ENCODE peak calls at places on chromosomes 16 and 17, in five cellular contexts. W is HCEC 1CT, K is DMS153, D is body of pancreas, B is amygdala. Q is an unnamed sample.

GRCh38 chr17:22310717-22311686 is 618.7 kb downstream of the KCNJ18 start:
- DNase-seq in W (no peak), D (no peak), B (no peak), K (no peak), Q (no peak)

GRCh38 chr17:40772101-40772500 is at the start of gene KRT26:
- DNase-seq in D (no peak), B (no peak), W (no peak), K (no peak), Q (no peak)

GRCh38 chr17:63700528-63701441 is 860 bp upstream of the LIMD2 start:
- DNase-seq in B (peak), K (peak), W (no peak), D (peak), Q (peak)

GRCh38 chr16:11476676-11477075 is 110.0 kb downstream of the LITAF start:
- DNase-seq in D (no peak), B (no peak), W (no peak), K (no peak), Q (no peak)

GRCh38 chr16:49103298-49103697 is 178.3 kb downstream of the CBLN1 start:
- DNase-seq in D (no peak), W (no peak), K (no peak), B (no peak), Q (no peak)

GRCh38 chr16:48210747-48211146 is 33.4 kb upstream of the LONP2 start:
- DNase-seq in K (no peak), B (no peak), W (no peak), D (peak), Q (no peak)

GRCh38 chr17:83032781-83033180 is 46.6 kb upstream of the METRNL start:
- DNase-seq in D (no peak), B (no peak), K (no peak), W (no peak), Q (no peak)

GRCh38 chr17:82922646-82923045 is 82.8 kb upstream of the ZNF750 start:
- DNase-seq in K (no peak), W (no peak), B (no peak), D (peak), Q (no peak)

GRCh38 chr16:66028505-66029216 is 337.8 kb upstream of the CDH5 start:
- DNase-seq in D (no peak), K (no peak), B (no peak), W (peak), Q (peak)

GRCh38 chr16:82639666-82640336 is 13.0 kb downstream of the CDH13 start:
- DNase-seq in K (peak), W (peak), B (no peak), D (peak), Q (peak)

GRCh38 chr17:55433629-55434422 is 12.2 kb upstream of the MMD start:
- DNase-seq in B (no peak), K (no peak), D (peak), W (peak), Q (peak)

GRCh38 chr16:24036614-24037013 is 200.8 kb downstream of the PRKCB start:
- DNase-seq in B (no peak), D (peak), K (peak), W (peak), Q (peak)

GRCh38 chr17:55444471-55445441 is 23.1 kb upstream of the MMD start:
- DNase-seq in W (peak), D (no peak), B (no peak), K (no peak), Q (peak)

GRCh38 chr17:51850206-51850605 is 308.3 kb downstream of the CA10 start:
- DNase-seq in K (no peak), W (no peak), D (no peak), B (no peak), Q (peak)

GRCh38 chr17:8581002-8581658 is 49.4 kb downstream of the MYH10 start:
- DNase-seq in B (no peak), K (no peak), W (no peak), D (no peak), Q (no peak)

GRCh38 chr16:73268311-73268997 is 220.5 kb upstream of the ZFHX3 start:
- DNase-seq in K (no peak), D (peak), W (no peak), B (no peak), Q (peak)

GRCh38 chr17:58189436-58190146 is 2.9 kb upstream of the EPX start:
- DNase-seq in W (peak), D (peak), B (no peak), K (peak), Q (peak)

GRCh38 chr17:40699359-40699758 is 4.2 kb downstream of the KRT24 start:
- DNase-seq in B (no peak), W (no peak), K (no peak), D (no peak), Q (no peak)

GRCh38 chr16:77660311-77660710 is 62.0 kb upstream of the NUDT7 start:
- DNase-seq in K (peak), D (no peak), B (no peak), W (peak), Q (peak)

GRCh38 chr16:66369055-66369592 is 2.6 kb downstream of the CDH5 start:
- DNase-seq in D (no peak), W (no peak), B (no peak), K (no peak), Q (no peak)

GRCh38 chr17:57281887-57282653 is 25.7 kb downstream of the MSI2 start:
- DNase-seq in K (no peak), W (no peak), D (no peak), B (no peak), Q (no peak)

GRCh38 chr17:47423406-47424295 is 99.9 kb downstream of the EFCAB13 start:
- DNase-seq in W (no peak), B (no peak), D (peak), K (no peak), Q (peak)

GRCh38 chr17:45248132-45248936 is 13.6 kb downstream of the SPATA32 start:
- DNase-seq in B (no peak), W (no peak), D (peak), K (no peak), Q (no peak)

GRCh38 chr17:57121308-57122042 is 36.4 kb downstream of the AKAP1 start:
- DNase-seq in B (no peak), D (peak), K (no peak), W (peak), Q (peak)

GRCh38 chr17:81707725-81708646 is 4.1 kb upstream of the SLC25A10 start:
- DNase-seq in W (no peak), B (no peak), K (no peak), D (no peak), Q (no peak)

GRCh38 chr17:44203731-44204452 is 4.2 kb upstream of the ATXN7L3 start:
- DNase-seq in K (peak), W (peak), D (peak), B (no peak), Q (peak)

GRCh38 chr16:72924487-72924886 is 123.4 kb downstream of the ZFHX3 start:
- DNase-seq in W (no peak), K (no peak), D (no peak), B (no peak), Q (no peak)

GRCh38 chr16:82395212-82395611 is 225.2 kb upstream of the MPHOSPH6 start:
- DNase-seq in B (no peak), D (no peak), W (no peak), K (no peak), Q (no peak)

GRCh38 chr16:64182985-64183384 is 938.9 kb downstream of the CDH11 start:
- DNase-seq in D (no peak), W (no peak), B (no peak), K (no peak), Q (no peak)

GRCh38 chr16:19179890-19180490 is 11.9 kb downstream of the SYT17 start:
- DNase-seq in B (no peak), W (peak), K (no peak), D (peak), Q (peak)

GRCh38 chr17:63480826-63481487 is 4.1 kb downstream of the ACE start:
- DNase-seq in W (no peak), B (no peak), K (peak), D (peak), Q (no peak)

GRCh38 chr16:65111306-65111705 is 10.6 kb downstream of the CDH11 start:
- DNase-seq in B (no peak), D (no peak), W (no peak), K (no peak), Q (no peak)

GRCh38 chr17:15261063-15261817 is 3.9 kb downstream of the PMP22 start:
- DNase-seq in B (no peak), W (peak), K (no peak), D (peak), Q (peak)

GRCh38 chr17:41402161-41402560 is 4.8 kb upstream of the KRT31 start:
- DNase-seq in D (no peak), K (no peak), W (no peak), B (no peak), Q (peak)

GRCh38 chr16:24035127-24035842 is 199.5 kb downstream of the PRKCB start:
- DNase-seq in K (no peak), B (no peak), D (no peak), W (no peak), Q (no peak)

GRCh38 chr16:55408656-55409055 is 70.3 kb upstream of the MMP2 start:
- DNase-seq in K (no peak), B (no peak), D (no peak), W (no peak), Q (no peak)

GRCh38 chr17:61253293-61253801 is 146.3 kb upstream of the TBX2 start:
- DNase-seq in B (no peak), D (peak), W (no peak), K (no peak), Q (no peak)

Q was measured in ELR.